ENCODE peak calls at places on chromosomes 3 and 15, in seven cellular contexts. S is lung; E is Panc1; A is mammary epithelial cell; J is HFF-Myc; H is activated CD8-positive, alpha-beta T cell treated with anti-CD3 and anti-CD28 coated beads for 36 hours; D is pancreas. R is an unnamed sample.
A peak's percentile ranks its signal among the peaks of the same experiment; 100 is the strongest.

GRCh38 chr3:191268737-191269136 is 60.5 kb upstream of the CCDC50 start:
- DNase-seq in S (no peak), E (no peak), A (no peak), J (no peak), H (no peak), D (no peak), R (no peak)

GRCh38 chr15:34301058-34301457 is 36.5 kb downstream of the SLC12A6 start:
- DNase-seq in S (no peak), E (no peak), A (peak; percentile 61), J (no peak), H (no peak), D (no peak), R (peak; percentile 10)

GRCh38 chr3:5390221-5390620 is 202.7 kb downstream of the EDEM1 start:
- DNase-seq in S (no peak), E (no peak), A (no peak), J (no peak), H (no peak), D (no peak), R (no peak)

GRCh38 chr3:21920431-21920830 is 169.4 kb upstream of the ZNF385D start:
- DNase-seq in S (no peak), E (no peak), A (peak; percentile 14), J (no peak), H (no peak), D (no peak), R (peak; percentile 65)

GRCh38 chr3:54999801-55000200 is 71.9 kb upstream of the LRTM1 start:
- DNase-seq in S (no peak), E (no peak), A (no peak), J (no peak), H (no peak), D (no peak), R (no peak)

GRCh38 chr3:65268411-65268810 is 580.6 kb upstream of the ADAMTS9 start:
- DNase-seq in S (no peak), E (no peak), A (no peak), J (no peak), H (no peak), D (no peak), R (no peak)

GRCh38 chr15:56032366-56032765 is 39.0 kb upstream of the NEDD4 start:
- DNase-seq in S (no peak), E (no peak), A (no peak), J (no peak), H (no peak), D (no peak), R (no peak)

GRCh38 chr3:86416334-86416733 is 574.6 kb downstream of the VGLL3 start:
- DNase-seq in S (no peak), E (no peak), A (peak; percentile 55), J (no peak), H (no peak), D (no peak), R (peak; percentile 24)

GRCh38 chr15:61381501-61381900 is 152.4 kb upstream of the RORA start:
- DNase-seq in S (no peak), E (no peak), A (no peak), J (no peak), H (no peak), D (no peak), R (no peak)

GRCh38 chr3:78785004-78785403 is 982.8 kb downstream of the ROBO1 start:
- DNase-seq in S (no peak), E (no peak), A (peak; percentile 11), J (no peak), H (no peak), D (no peak), R (no peak)

GRCh38 chr3:48970568-48970967 is 19.5 kb upstream of the P4HTM start:
- DNase-seq in S (no peak), E (no peak), A (no peak), J (no peak), H (no peak), D (no peak), R (no peak)

GRCh38 chr3:48966367-48966766 is 23.7 kb upstream of the P4HTM start:
- DNase-seq in S (no peak), E (no peak), A (no peak), J (no peak), H (no peak), D (no peak), R (no peak)

GRCh38 chr3:48962939-48963338 is 27.1 kb upstream of the P4HTM start:
- DNase-seq in S (no peak), E (no peak), A (no peak), J (no peak), H (no peak), D (no peak), R (no peak)

GRCh38 chr3:48963591-48963990 is 26.4 kb upstream of the P4HTM start:
- DNase-seq in S (no peak), E (no peak), A (no peak), J (no peak), H (no peak), D (no peak), R (no peak)

DNA sequence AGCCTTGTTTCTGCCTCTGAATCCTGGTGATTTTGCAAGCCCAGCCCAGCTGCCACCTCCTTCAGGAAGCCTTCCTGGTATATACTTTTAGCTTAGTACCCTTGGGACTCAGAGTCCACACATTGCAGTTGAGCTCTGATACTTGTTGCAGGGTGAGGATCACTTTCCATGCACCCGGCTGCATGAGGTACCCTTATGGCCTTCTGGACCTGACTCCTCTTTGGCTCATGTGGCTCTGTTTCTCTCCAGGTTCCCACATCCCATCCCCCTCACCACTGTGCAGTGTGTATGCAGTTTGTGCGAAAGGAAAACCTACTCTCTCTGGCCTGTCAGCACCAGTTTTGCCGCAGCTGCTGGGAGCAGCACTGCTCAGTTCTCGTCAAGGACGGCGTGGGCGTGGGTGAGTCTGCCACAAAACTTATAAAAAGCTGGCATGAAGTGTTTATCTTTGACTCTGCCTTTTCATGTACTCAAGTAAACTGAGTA is 23.1 kb upstream of the P4HTM start:
- DNase-seq in S (no peak), E (no peak), A (peak; percentile 63), J (no peak), H (peak; percentile 48), D (no peak), R (no peak)
- TF ChIP-seq CTCF in S (no peak), E (no peak), A (no peak), J (no peak), H (no peak), D (no peak), R (no peak)

DNA sequence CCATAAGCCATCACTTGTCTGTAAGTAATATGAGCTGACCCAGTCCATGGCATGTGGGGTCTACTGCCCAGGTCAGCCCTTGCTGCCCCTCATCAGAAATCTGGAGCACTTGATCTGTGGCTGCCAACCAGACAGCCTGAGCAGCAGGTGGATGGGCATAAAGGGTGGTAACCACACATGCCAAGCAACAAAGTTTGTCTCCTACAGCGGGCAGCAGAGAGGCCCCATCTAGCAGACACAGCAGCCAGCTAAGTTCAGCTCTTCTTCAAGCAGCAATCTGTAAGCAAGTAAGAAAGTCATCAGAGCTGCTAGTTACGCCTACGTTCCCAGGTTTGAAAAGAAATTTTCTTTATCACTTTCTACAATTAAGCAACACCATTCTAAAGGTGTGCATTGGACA is 27.9 kb downstream of the CHCHD4 start:
- DNase-seq in S (no peak), E (no peak), A (no peak), J (no peak), H (no peak), D (no peak), R (no peak)
- TF ChIP-seq CTCF in S (no peak), E (peak; percentile 7), A (peak; percentile 14), J (no peak), H (no peak), D (no peak), R (no peak)

GRCh38 chr15:101070024-101070423 is 150.9 kb downstream of the LRRK1 start:
- DNase-seq in S (no peak), E (no peak), A (no peak), J (no peak), H (no peak), D (no peak), R (no peak)

GRCh38 chr15:101068523-101068960 is 149.4 kb downstream of the LRRK1 start:
- DNase-seq in S (no peak), E (no peak), A (no peak), J (no peak), H (no peak), D (no peak), R (no peak)

GRCh38 chr15:101067660-101068522 is 148.7 kb downstream of the LRRK1 start:
- DNase-seq in S (no peak), E (no peak), A (no peak), J (no peak), H (no peak), D (no peak), R (no peak)

GRCh38 chr15:101070502-101071273 is 151.5 kb downstream of the LRRK1 start:
- DNase-seq in S (no peak), E (no peak), A (peak; percentile 90), J (peak; percentile 45), H (no peak), D (no peak), R (peak; percentile 79)

DNA sequence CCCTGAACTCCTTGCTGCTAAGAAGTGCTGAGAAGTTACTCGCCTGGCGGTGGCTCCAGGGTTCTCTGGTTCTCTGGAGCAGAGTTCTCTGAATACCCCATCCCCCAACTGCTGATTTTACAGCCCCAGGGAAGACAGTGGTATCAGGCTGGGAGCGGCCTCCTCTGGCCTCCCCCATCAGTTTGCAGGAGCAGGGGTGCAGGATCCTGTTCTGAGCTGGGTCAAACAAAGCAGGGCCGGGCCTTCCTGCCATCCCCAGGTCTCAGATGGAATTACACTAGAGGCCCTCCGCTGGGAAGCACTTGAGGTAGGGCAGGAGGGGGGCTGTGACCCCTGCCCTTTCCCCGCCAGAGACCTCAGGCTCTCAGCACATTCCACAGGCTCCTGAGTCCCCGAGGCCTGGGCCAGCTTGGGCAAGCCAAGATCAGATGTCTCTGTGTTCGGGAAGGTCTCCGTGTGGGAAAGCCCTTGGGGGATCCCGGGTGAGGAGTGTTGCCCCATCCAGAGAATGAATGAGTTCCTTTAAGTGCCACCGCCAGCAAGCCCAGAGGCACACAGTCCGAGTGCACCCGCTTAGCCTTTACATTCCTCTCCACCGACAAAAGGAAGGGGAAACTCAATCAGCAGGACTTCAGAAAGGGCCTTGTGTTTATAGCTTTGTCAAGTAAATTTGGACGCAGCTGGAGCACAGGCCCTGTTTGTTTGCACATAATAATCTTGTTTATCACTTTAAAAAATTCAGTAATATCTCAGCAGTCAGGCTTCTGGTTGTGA is 150.0 kb downstream of the LRRK1 start:
- DNase-seq in S (no peak), E (no peak), A (peak; percentile 88), J (no peak), H (no peak), D (no peak), R (peak; percentile 53)
- TF ChIP-seq CTCF in S (no peak), E (no peak), A (peak; percentile 38), J (peak; percentile 25), H (no peak), D (no peak), R (no peak)

GRCh38 chr3:170487091-170487490 is 68.4 kb downstream of the CLDN11 start:
- DNase-seq in S (no peak), E (no peak), A (no peak), J (no peak), H (no peak), D (no peak), R (no peak)

GRCh38 chr3:170490828-170491560 is 72.3 kb downstream of the CLDN11 start:
- DNase-seq in S (no peak), E (no peak), A (no peak), J (no peak), H (no peak), D (no peak), R (no peak)

GRCh38 chr3:170486398-170486797 is 67.7 kb downstream of the CLDN11 start:
- DNase-seq in S (no peak), E (no peak), A (no peak), J (no peak), H (no peak), D (no peak), R (no peak)

GRCh38 chr3:170491901-170492300 is 73.2 kb downstream of the CLDN11 start:
- DNase-seq in S (no peak), E (no peak), A (no peak), J (no peak), H (no peak), D (no peak), R (no peak)

GRCh38 chr3:170488802-170489201 is 70.1 kb downstream of the CLDN11 start:
- DNase-seq in S (no peak), E (no peak), A (peak; percentile 89), J (no peak), H (no peak), D (no peak), R (peak; percentile 94)
- TF ChIP-seq CTCF in S (no peak), E (no peak), A (no peak), J (no peak), H (no peak), D (no peak), R (no peak)

R was measured in MCF 10A.